ENCODE peak calls at places on chromosome 19, in four cellular contexts. A, L, O and Z are unnamed samples. For H3K4me1, the result is how much of the 10 kb centered on the place peaks cover.

GRCh38 chr19:29325241-29325975 is 112.5 kb upstream of the UQCRFS1 start:
- DNase-seq in A (no peak), L (no peak), O (no peak), Z (no peak)

GRCh38 chr19:47225746-47226425 is 5.1 kb downstream of the BBC3 start:
- DNase-seq in A (no peak), L (peak), O (peak), Z (no peak)

GRCh38 chr19:18464646-18465045 is 26.7 kb upstream of the ISYNA1 start:
- DNase-seq in A (no peak), L (no peak), O (peak), Z (no peak)

GRCh38 chr19:20078696-20079095 is 896 bp downstream of the ZNF90 start:
- DNase-seq in A (no peak), L (no peak), O (peak), Z (no peak)

GRCh38 chr19:9453953-9454352 is 18.6 kb upstream of the ZNF266 start:
- DNase-seq in A (no peak), L (no peak), O (no peak), Z (no peak)

GRCh38 chr19:10797541-10798256 is 38.3 kb downstream of the TMED1 start:
- DNase-seq in A (no peak), L (peak), O (peak), Z (no peak)

GRCh38 chr19:40266912-40267600 is 18.1 kb downstream of the AKT2 start:
- DNase-seq in A (no peak), L (no peak), O (no peak), Z (no peak)

GRCh38 chr19:40143612-40144011 is 47.6 kb upstream of the MAP3K10 start:
- DNase-seq in A (no peak), L (peak), O (peak), Z (no peak)

GRCh38 chr19:4676955-4677731 is 7.0 kb upstream of the MYDGF start:
- DNase-seq in A (no peak), L (no peak), O (no peak), Z (peak)

GRCh38 chr19:55644842-55645511 is 1.5 kb downstream of the ZNF581 start:
- DNase-seq in A (no peak), L (no peak), O (no peak), Z (no peak)

DNA sequence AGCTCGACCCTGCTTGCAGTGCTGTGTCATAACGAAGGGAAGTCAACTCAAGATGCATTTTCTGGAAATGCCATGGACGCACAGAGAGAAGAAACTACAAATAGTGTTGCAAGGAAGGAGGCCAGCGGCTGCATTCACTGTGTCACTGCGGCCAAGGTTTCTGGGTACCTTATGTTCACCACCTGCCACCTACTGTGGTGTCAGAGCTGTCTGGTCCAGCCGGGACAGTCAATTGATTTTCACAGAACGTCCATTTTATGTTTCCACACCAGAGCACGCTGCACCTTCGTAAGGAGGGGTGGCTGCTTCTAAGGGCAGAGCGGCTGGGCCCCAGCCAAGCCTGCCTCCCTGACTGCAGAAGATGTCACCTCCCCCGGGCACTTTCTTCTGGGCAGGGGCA is 17.7 kb downstream of the TSHZ3 start:
- DNase-seq in A (no peak), L (no peak), O (no peak), Z (no peak)
- H3K4me1 ChIP-seq in A (under half), L (under half), O (under half), Z (under half)

GRCh38 chr19:6263306-6264076 is 16.3 kb downstream of the MLLT1 start:
- DNase-seq in A (no peak), L (no peak), O (no peak), Z (no peak)
- H3K4me1 ChIP-seq in A (under half), L (under half), O (under half), Z (under half)

DNA sequence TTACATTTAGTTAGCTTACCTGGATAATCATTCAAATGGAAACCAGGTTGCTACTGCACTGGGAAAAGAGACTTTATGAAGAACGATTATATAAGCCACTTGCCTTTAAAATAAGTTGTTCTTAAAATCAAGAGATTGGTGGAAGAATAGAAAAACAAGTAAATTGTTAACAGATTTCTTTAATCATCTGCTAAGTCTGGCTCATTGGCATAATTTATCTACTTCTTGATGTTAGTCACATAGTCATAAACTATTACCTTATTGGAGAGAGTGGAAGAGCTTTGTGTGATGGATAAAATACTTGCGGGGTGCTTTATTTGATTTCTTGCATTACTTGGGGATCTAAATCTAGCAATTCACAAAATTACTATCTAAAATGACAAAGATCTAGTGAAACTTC is 6.8 kb downstream of the LSM14A start:
- DNase-seq in A (no peak), L (no peak), O (no peak), Z (no peak)
- H3K4me1 ChIP-seq in A (half or more), L (half or more), O (half or more), Z (under half)

GRCh38 chr19:45123440-45123850 is 30.5 kb downstream of the PPP1R37 start:
- DNase-seq in A (no peak), L (no peak), O (no peak), Z (no peak)

GRCh38 chr19:45126654-45127053 is 33.7 kb downstream of the PPP1R37 start:
- DNase-seq in A (no peak), L (no peak), O (no peak), Z (no peak)

GRCh38 chr19:45124021-45124420 is 31.0 kb downstream of the PPP1R37 start:
- DNase-seq in A (no peak), L (no peak), O (no peak), Z (no peak)

GRCh38 chr19:45125975-45126493 is 33.1 kb downstream of the PPP1R37 start:
- DNase-seq in A (peak), L (peak), O (peak), Z (peak)

DNA sequence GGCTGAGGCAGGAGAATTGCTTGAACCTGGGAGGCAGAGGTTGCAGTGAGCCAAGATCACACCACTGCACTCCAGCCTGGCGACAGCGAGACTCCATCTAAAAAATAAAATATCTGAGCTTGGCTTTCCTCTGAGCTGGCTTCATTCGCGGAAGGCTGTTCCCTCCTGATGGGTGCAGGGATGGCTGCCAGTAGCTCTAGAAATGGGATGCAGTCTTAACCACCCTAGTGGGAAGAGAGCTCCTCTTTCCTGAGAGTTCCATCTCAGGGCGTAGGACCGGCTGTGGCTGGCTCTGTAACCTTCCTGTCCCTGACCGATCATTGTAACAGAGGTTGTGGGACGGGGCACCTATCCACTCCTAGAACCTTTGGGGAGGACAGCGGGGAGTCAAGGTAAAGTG is 32.4 kb downstream of the PPP1R37 start:
- DNase-seq in A (no peak), L (no peak), O (no peak), Z (no peak)
- H3K4me1 ChIP-seq in A (under half), L (under half), O (under half), Z (under half)

GRCh38 chr19:1072371-1073015 is 5.5 kb downstream of the ARHGAP45 start:
- DNase-seq in A (no peak), L (no peak), O (no peak), Z (no peak)
- H3K4me1 ChIP-seq in A (under half), L (half or more), O (half or more), Z (under half)